ENCODE peak calls at places on chromosome 7, in seven cellular contexts. C is effector memory CD4-positive, alpha-beta T cell; V is HuH-7.5; L is fibroblast of gingiva; Z is activated CD4-positive, alpha-beta T cell treated with anti-CD3 and anti-CD28 coated beads, Interleukin-2, amount 50 U/mL, for 4 hours; G is hepatocyte; S is tibial nerve. F is an unnamed sample.

GRCh38 chr7:91149518-91149917 is 114.7 kb upstream of the FZD1 start:
- DNase-seq in S (no peak), Z (no peak), V (no peak), C (no peak), L (peak), G (no peak), F (no peak)

GRCh38 chr7:94882891-94883290 is 24.5 kb upstream of the PPP1R9A start:
- DNase-seq in L (no peak), S (no peak), V (no peak), G (no peak), Z (no peak), C (no peak), F (no peak)

GRCh38 chr7:45203947-45204445 is 46.4 kb downstream of the RAMP3 start:
- DNase-seq in Z (no peak), G (peak), V (no peak), L (peak), C (no peak), S (no peak), F (no peak)

GRCh38 chr7:128065872-128066271 is 34.6 kb upstream of the LRRC4 start:
- DNase-seq in C (no peak), V (no peak), Z (no peak), L (no peak), G (no peak), S (no peak), F (no peak)

GRCh38 chr7:20310963-20311742 is 19.5 kb upstream of the ITGB8 start:
- DNase-seq in Z (no peak), V (no peak), L (peak), S (peak), C (no peak), G (peak), F (peak)

GRCh38 chr7:152709307-152710133 is 33.6 kb upstream of the XRCC2 start:
- DNase-seq in Z (no peak), C (no peak), L (no peak), S (no peak), V (no peak), G (no peak), F (no peak)

GRCh38 chr7:103718482-103719415 is 270.7 kb downstream of the RELN start:
- DNase-seq in S (no peak), G (no peak), C (no peak), V (no peak), Z (no peak), L (no peak), F (no peak)

GRCh38 chr7:155674556-155674955 is 30.1 kb downstream of the RBM33 start:
- DNase-seq in C (no peak), L (no peak), Z (no peak), S (no peak), V (no peak), G (no peak), F (no peak)

GRCh38 chr7:93307131-93307660 is 75.0 kb downstream of the VPS50 start:
- DNase-seq in C (no peak), G (no peak), L (peak), Z (no peak), S (no peak), V (no peak), F (no peak)

F was measured in T-helper 2 cell.